ENCODE peak calls at places on chromosomes 5 and 9, in eight cellular contexts. H is heart left ventricle; G is small intestine; S is CD4-positive, CD25-positive, alpha-beta regulatory T cell; M is dorsolateral prefrontal cortex; P is effector memory CD4-positive, alpha-beta T cell; A is brain microvascular endothelial cell; O is SJSA1. U is an unnamed sample.

GRCh38 chr5:52947208-52947607 is 41.9 kb upstream of the ITGA2 start:
- DNase-seq in P (no peak), G (no peak), O (peak; percentile 50), H (no peak), M (no peak), S (no peak), A (no peak), U (no peak)

GRCh38 chr9:22142681-22143080 is 133.6 kb upstream of the CDKN2B start:
- DNase-seq in A (peak; percentile 70), S (no peak), H (no peak), P (no peak), O (no peak), G (peak; percentile 27), M (no peak), U (no peak)

GRCh38 chr5:14202462-14202861 is 59.3 kb downstream of the TRIO start:
- DNase-seq in A (peak; percentile 73), O (peak; percentile 43), S (no peak), M (no peak), G (no peak), P (no peak), H (no peak), U (no peak)

GRCh38 chr5:154788212-154788611 is 33.0 kb downstream of the LARP1 start:
- DNase-seq in P (no peak), S (no peak), G (no peak), M (no peak), O (no peak), H (no peak), A (no peak), U (no peak)

GRCh38 chr9:104931256-104931655 is 3.3 kb upstream of the ABCA1 start:
- DNase-seq in M (no peak), H (no peak), O (peak; percentile 27), G (no peak), P (no peak), S (no peak), A (no peak), U (no peak)

GRCh38 chr5:56552612-56553268 is 262.6 kb upstream of the MAP3K1 start:
- DNase-seq in S (no peak), O (no peak), G (no peak), P (no peak), A (no peak), M (no peak), H (no peak), U (no peak)

GRCh38 chr5:80008945-80009344 is 17.9 kb upstream of the MTX3 start:
- DNase-seq in A (no peak), H (no peak), S (no peak), G (no peak), M (no peak), O (peak; percentile 25), P (no peak), U (no peak)

GRCh38 chr9:121680236-121680635 is 28.8 kb downstream of the DAB2IP start:
- DNase-seq in M (peak; percentile 31), S (no peak), A (no peak), O (no peak), P (no peak), H (no peak), G (no peak), U (no peak)

GRCh38 chr5:73369283-73369682 is 79.3 kb downstream of the FOXD1 start:
- DNase-seq in O (no peak), G (no peak), M (no peak), S (no peak), P (no peak), H (no peak), A (no peak), U (no peak)

GRCh38 chr9:23011669-23012068 is 565.0 kb downstream of the DMRTA1 start:
- DNase-seq in S (no peak), P (no peak), A (no peak), O (no peak), G (no peak), M (no peak), H (no peak), U (no peak)

GRCh38 chr5:172429201-172429940 is 25.0 kb downstream of the SH3PXD2B start:
- DNase-seq in S (no peak), O (no peak), A (peak; percentile 19), P (no peak), G (no peak), H (no peak), M (no peak), U (no peak)

GRCh38 chr5:154606675-154607321 is 128.8 kb upstream of the HAND1 start:
- DNase-seq in S (no peak), P (no peak), A (no peak), M (no peak), G (no peak), H (no peak), O (peak; percentile 29), U (no peak)

GRCh38 chr9:129481824-129482511 is 138.9 kb downstream of the C9orf50 start:
- DNase-seq in A (no peak), P (no peak), O (peak; percentile 51), M (no peak), S (no peak), H (peak; percentile 76), G (no peak), U (no peak)

GRCh38 chr5:146051678-146052077 is 53.7 kb downstream of the PLAC8L1 start:
- DNase-seq in A (peak; percentile 46), O (no peak), S (no peak), M (no peak), P (no peak), G (no peak), H (no peak), U (peak; percentile 60)

GRCh38 chr5:128197911-128198522 is 114.5 kb downstream of the SLC12A2 start:
- DNase-seq in S (peak; percentile 44), P (no peak), O (no peak), A (no peak), M (no peak), G (peak; percentile 73), H (no peak), U (no peak)

GRCh38 chr5:528625-529511 is 4.6 kb upstream of the SLC9A3 start:
- DNase-seq in P (no peak), G (no peak), M (peak; percentile 33), S (no peak), O (no peak), H (no peak), A (no peak), U (no peak)

GRCh38 chr5:126483156-126483555 is 59.9 kb downstream of the GRAMD2B start:
- DNase-seq in H (no peak), A (no peak), S (no peak), G (no peak), M (no peak), O (no peak), P (no peak), U (no peak)

GRCh38 chr9:115189686-115190085 is 71.7 kb upstream of the TNC start:
- DNase-seq in P (no peak), S (no peak), O (no peak), G (no peak), A (no peak), H (no peak), M (no peak), U (no peak)
- H3K27ac ChIP-seq in P (no peak overlapping the region), S (no peak overlapping the region), O (no peak overlapping the region), G (no peak overlapping the region), A (no peak overlapping the region), H (no peak overlapping the region), M (no peak overlapping the region), U (no peak overlapping the region)

GRCh38 chr9:33022303-33022702 is 2.8 kb upstream of the DNAJA1 start:
- DNase-seq in P (no peak), A (no peak), O (no peak), G (no peak), M (no peak), H (no peak), S (no peak), U (no peak)

GRCh38 chr9:33024126-33024965 is 727 bp upstream of the DNAJA1 start:
- DNase-seq in M (no peak), H (no peak), A (peak; percentile 20), P (no peak), S (no peak), G (peak; percentile 17), O (no peak), U (peak; percentile 12)

GRCh38 chr9:33023661-33024060 is 1.4 kb upstream of the DNAJA1 start:
- DNase-seq in H (no peak), G (no peak), A (no peak), O (no peak), M (no peak), S (no peak), P (no peak), U (no peak)

GRCh38 chr9:33024966-33025571 is at the start of gene DNAJA1:
- DNase-seq in P (peak; percentile 91), S (peak; percentile 97), A (peak; percentile 84), O (peak; percentile 88), G (peak; percentile 95), M (peak; percentile 95), H (peak; percentile 96), U (peak; percentile 97)

GRCh38 chr9:33022755-33023154 is 2.3 kb upstream of the DNAJA1 start:
- DNase-seq in S (no peak), P (no peak), A (no peak), H (no peak), O (no peak), G (no peak), M (no peak), U (no peak)
- H3K27ac ChIP-seq in S (no peak overlapping the region), P (no peak overlapping the region), A (no peak overlapping the region), H (no peak overlapping the region), O (no peak overlapping the region), G (no peak overlapping the region), M (no peak overlapping the region), U (no peak overlapping the region)

GRCh38 chr5:92562065-92562464 is 1019.0 kb downstream of the NR2F1-AS1 start:
- DNase-seq in S (no peak), P (no peak), H (no peak), G (no peak), O (no peak), M (no peak), A (no peak), U (no peak)

GRCh38 chr5:92560698-92561361 is 1020.2 kb downstream of the NR2F1-AS1 start:
- DNase-seq in O (peak; percentile 64), A (peak; percentile 66), G (no peak), P (no peak), M (no peak), S (no peak), H (no peak), U (no peak)

GRCh38 chr5:92561362-92562006 is 1019.5 kb downstream of the NR2F1-AS1 start:
- DNase-seq in O (no peak), S (no peak), P (no peak), H (no peak), G (no peak), M (no peak), A (no peak), U (no peak)

GRCh38 chr5:92559331-92559730 is 1021.7 kb downstream of the NR2F1-AS1 start:
- DNase-seq in A (no peak), O (no peak), H (no peak), S (no peak), G (no peak), P (no peak), M (no peak), U (no peak)

GRCh38 chr5:92559743-92560142 is 1021.3 kb downstream of the NR2F1-AS1 start:
- DNase-seq in H (no peak), S (no peak), A (peak; percentile 48), M (no peak), O (peak; percentile 42), G (no peak), P (no peak), U (no peak)
- H3K27ac ChIP-seq in H (no peak overlapping the region), S (no peak overlapping the region), A (peak overlapping the region; percentile 49), M (no peak overlapping the region), O (peak overlapping the region; percentile 7), G (no peak overlapping the region), P (no peak overlapping the region), U (no peak overlapping the region)

DNA sequence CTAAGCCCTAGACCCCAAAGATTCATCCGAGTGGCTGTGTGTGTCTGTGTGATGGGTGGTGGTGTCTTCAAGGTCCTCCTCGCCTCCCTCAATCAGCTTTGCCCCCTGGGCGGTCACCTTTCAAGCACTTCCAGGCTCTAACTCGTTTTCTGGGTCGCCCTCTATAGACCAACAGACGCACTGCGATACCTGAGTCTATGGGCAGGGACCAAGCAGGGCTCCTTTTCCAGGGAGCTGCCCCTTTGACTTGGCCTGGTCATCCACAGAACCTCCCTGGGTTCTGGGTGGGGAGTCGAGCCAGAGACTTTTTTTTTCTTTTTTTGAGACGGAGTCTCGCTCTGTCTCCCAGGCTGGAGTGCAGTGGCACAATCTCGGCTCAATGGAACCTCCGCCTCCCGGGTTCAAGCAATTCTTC is 1.1 kb downstream of the SLC27A4 start:
- DNase-seq in A (peak; percentile 57), S (peak; percentile 68), M (no peak), G (peak; percentile 90), H (peak; percentile 32), P (peak; percentile 52), O (peak; percentile 64), U (peak; percentile 31)
- H3K27ac ChIP-seq in A (no peak overlapping the region), S (no peak overlapping the region), M (no peak overlapping the region), G (peak overlapping the region; percentile 93), H (no peak overlapping the region), P (no peak overlapping the region), O (no peak overlapping the region), U (no peak overlapping the region)